ENCODE peak calls at places on chromosome 7, in seven cellular contexts. M is EH; J is stimulated activated CD4-positive, alpha-beta T cell treated with anti-CD3 and anti-CD28 coated beads, Interleukin-12 subunit alpha, Interleukin-12 subunit beta, amount 100 ng/mL, for 48 hours; A is activated CD4-positive, alpha-beta T cell treated with anti-CD3 and anti-CD28 coated beads for 48 hours; X is KBM-7; K is nephron progenitor cell; I is GM18507. O is an unnamed sample.

GRCh38 chr7:111855161-111855841 is 293.0 kb upstream of the IMMP2L start:
- DNase-seq in K (no peak), M (peak; percentile 75), A (peak; percentile 6), J (no peak), X (peak; percentile 63), I (no peak), O (peak; percentile 79)

GRCh38 chr7:41205600-41205999 is 497.3 kb downstream of the INHBA start:
- DNase-seq in K (no peak), A (no peak), X (no peak), J (no peak), I (no peak), M (no peak), O (no peak)

GRCh38 chr7:107938448-107939250 is 47.7 kb downstream of the DLD start:
- DNase-seq in K (no peak), I (no peak), J (no peak), X (no peak), A (no peak), M (peak; percentile 67), O (peak; percentile 30)

GRCh38 chr7:17144313-17144712 is 154.1 kb upstream of the AHR start:
- DNase-seq in I (no peak), J (peak; percentile 54), K (no peak), M (peak; percentile 90), X (no peak), A (peak; percentile 75), O (peak; percentile 22)

GRCh38 chr7:119959811-119960210 is 313.2 kb upstream of the KCND2 start:
- DNase-seq in J (no peak), K (no peak), M (no peak), I (no peak), A (no peak), X (no peak), O (peak; percentile 65)

GRCh38 chr7:134547738-134548054 is 1.2 kb upstream of the AKR1B15 start:
- DNase-seq in K (peak; percentile 77), I (peak; percentile 39), A (no peak), J (no peak), M (peak; percentile 82), X (peak; percentile 45), O (peak; percentile 95)

GRCh38 chr7:47297120-47297519 is 284.8 kb downstream of the TNS3 start:
- DNase-seq in I (no peak), A (no peak), X (no peak), J (no peak), K (no peak), M (no peak), O (no peak)

GRCh38 chr7:155255071-155255470 is 42.6 kb upstream of the INSIG1 start:
- DNase-seq in A (no peak), I (no peak), K (no peak), X (no peak), M (no peak), J (no peak), O (no peak)

GRCh38 chr7:71210220-71210619 is 78.3 kb downstream of the GALNT17 start:
- DNase-seq in A (no peak), K (no peak), X (no peak), M (no peak), I (no peak), J (no peak), O (no peak)

GRCh38 chr7:17490825-17491224 is 192.4 kb downstream of the AHR start:
- DNase-seq in I (no peak), X (no peak), A (no peak), J (no peak), M (no peak), K (no peak), O (no peak)

GRCh38 chr7:143882020-143882610 is 19.9 kb downstream of the TCAF1 start:
- DNase-seq in M (peak; percentile 40), I (no peak), X (no peak), K (peak; percentile 70), J (no peak), A (no peak), O (peak; percentile 66)

GRCh38 chr7:111089822-111090426 is 1.0 kb upstream of the LRRN3 start:
- DNase-seq in I (no peak), K (no peak), X (peak; percentile 76), J (no peak), A (no peak), M (peak; percentile 59), O (peak; percentile 80)

GRCh38 chr7:94216944-94217461 is 177.7 kb upstream of the COL1A2 start:
- DNase-seq in K (no peak), M (no peak), J (no peak), I (no peak), X (no peak), A (no peak), O (peak; percentile 21)

GRCh38 chr7:20199015-20199737 is 18.0 kb downstream of the MACC1 start:
- DNase-seq in X (peak; percentile 98), K (no peak), J (no peak), M (peak; percentile 7), I (no peak), A (no peak), O (peak; percentile 62)

GRCh38 chr7:42511027-42511426 is 274.0 kb upstream of the GLI3 start:
- DNase-seq in X (no peak), A (no peak), K (no peak), I (no peak), J (no peak), M (peak; percentile 26), O (peak; percentile 8)

GRCh38 chr7:84110400-84110799 is 84.2 kb downstream of the SEMA3A start:
- DNase-seq in J (no peak), K (no peak), A (no peak), M (no peak), X (no peak), I (no peak), O (no peak)

GRCh38 chr7:43792471-43792870 is 34.0 kb downstream of the BLVRA start:
- DNase-seq in A (no peak), I (no peak), M (no peak), J (no peak), K (no peak), X (no peak), O (no peak)

GRCh38 chr7:135204876-135205275 is 6.5 kb downstream of the WDR91 start:
- DNase-seq in K (no peak), I (no peak), X (no peak), A (no peak), M (peak; percentile 9), J (no peak), O (no peak)

GRCh38 chr7:75925717-75926435 is 10.9 kb downstream of the POR start:
- DNase-seq in A (no peak), M (no peak), I (no peak), J (no peak), K (no peak), X (no peak), O (no peak)

GRCh38 chr7:80324032-80324431 is 187.8 kb downstream of the GNAT3 start:
- DNase-seq in I (no peak), A (no peak), X (no peak), K (no peak), J (no peak), M (peak; percentile 88), O (peak; percentile 14)

GRCh38 chr7:41881313-41882130 is 178.6 kb upstream of the INHBA start:
- DNase-seq in J (peak; percentile 78), K (no peak), X (peak; percentile 99), A (peak; percentile 86), M (no peak), I (peak; percentile 59), O (no peak)

GRCh38 chr7:47496666-47497065 is 85.2 kb downstream of the TNS3 start:
- DNase-seq in J (no peak), M (no peak), I (no peak), K (no peak), X (no peak), A (no peak), O (no peak)

GRCh38 chr7:149195180-149196150 is at the start of gene ZNF282:
- DNase-seq in K (peak; percentile 88), M (peak; percentile 94), I (peak; percentile 91), X (peak; percentile 88), J (peak; percentile 68), A (peak; percentile 87), O (peak; percentile 96)

GRCh38 chr7:50562126-50562525 is 3.1 kb downstream of the DDC start:
- DNase-seq in X (no peak), M (no peak), K (peak; percentile 30), J (no peak), I (no peak), A (no peak), O (no peak)

GRCh38 chr7:46524350-46524749 is 603.3 kb upstream of the IGFBP3 start:
- DNase-seq in X (no peak), J (no peak), A (no peak), I (no peak), K (no peak), M (no peak), O (peak; percentile 28)

O was measured in adipocyte.